ENCODE peak calls at places on chromosomes 16 and 17, in ten cellular contexts. F is stomach, Z is heart left ventricle, B is lower leg skin, J is adrenal gland, E is body of pancreas, I is erythroblast, R is breast epithelium, V is sigmoid colon, Q is transverse colon. H is an unnamed sample.

GRCh38 chr17:63993368-63993990 is 4.7 kb upstream of the PRR29 start:
- DNase-seq in F (no peak), Z (no peak), B (peak), J (no peak), E (no peak), I (no peak), R (no peak), V (peak), Q (no peak), H (no peak)

GRCh38 chr16:56514845-56515244 is 5.0 kb downstream of the BBS2 start:
- DNase-seq in F (no peak), Z (no peak), B (no peak), J (no peak), E (no peak), I (no peak), R (no peak), V (no peak), Q (no peak), H (no peak)

GRCh38 chr16:88965411-88965810 is 11.6 kb downstream of the CBFA2T3 start:
- DNase-seq in F (no peak), Z (no peak), B (no peak), J (no peak), E (no peak), I (no peak), R (no peak), V (no peak), Q (no peak), H (no peak)

GRCh38 chr16:50268352-50268751 is 2.0 kb downstream of the ADCY7 start:
- DNase-seq in F (no peak), Z (no peak), B (no peak), J (no peak), E (no peak), I (peak), R (no peak), V (peak), Q (no peak), H (no peak)

GRCh38 chr17:60645918-60646523 is 31.6 kb upstream of the BCAS3 start:
- DNase-seq in F (no peak), Z (no peak), B (no peak), J (no peak), E (no peak), I (no peak), R (no peak), V (no peak), Q (no peak), H (no peak)

GRCh38 chr17:40303706-40304450 is 5.1 kb upstream of the RARA start:
- DNase-seq in F (no peak), Z (no peak), B (peak), J (no peak), E (no peak), I (no peak), R (no peak), V (peak), Q (peak), H (no peak)

GRCh38 chr16:16018705-16019104 is 69.3 kb downstream of the ABCC1 start:
- DNase-seq in F (no peak), Z (no peak), B (no peak), J (no peak), E (no peak), I (no peak), R (no peak), V (no peak), Q (no peak), H (no peak)

GRCh38 chr17:75844530-75845057 is 390 bp upstream of the UNC13D start:
- DNase-seq in F (peak), Z (no peak), B (no peak), J (peak), E (peak), I (peak), R (peak), V (peak), Q (peak), H (peak)

GRCh38 chr17:50063516-50064252 is 7.8 kb downstream of the ITGA3 start:
- DNase-seq in F (no peak), Z (no peak), B (no peak), J (no peak), E (no peak), I (no peak), R (no peak), V (no peak), Q (no peak), H (no peak)

GRCh38 chr17:71519285-71519684 is 601.5 kb upstream of the SOX9 start:
- DNase-seq in F (no peak), Z (no peak), B (no peak), J (no peak), E (no peak), I (no peak), R (no peak), V (no peak), Q (no peak), H (no peak)

GRCh38 chr17:29526322-29526721 is 40.5 kb downstream of the ABHD15 start:
- DNase-seq in F (no peak), Z (no peak), B (no peak), J (no peak), E (no peak), I (no peak), R (no peak), V (no peak), Q (no peak), H (no peak)

GRCh38 chr17:47686661-47687327 is 7.2 kb upstream of the TBKBP1 start:
- DNase-seq in F (no peak), Z (no peak), B (no peak), J (peak), E (no peak), I (no peak), R (no peak), V (no peak), Q (no peak), H (no peak)
- TF ChIP-seq POLR2A in F (no peak), Z (no peak), B (no peak), J (no peak), E (no peak), I (no peak), R (no peak), V (no peak), Q (no peak), H (no peak)

GRCh38 chr17:57461082-57461481 is 204.8 kb downstream of the MSI2 start:
- DNase-seq in F (no peak), Z (no peak), B (no peak), J (peak), E (no peak), I (no peak), R (no peak), V (no peak), Q (no peak), H (no peak)

GRCh38 chr17:57459286-57459915 is 203.1 kb downstream of the MSI2 start:
- DNase-seq in F (no peak), Z (no peak), B (no peak), J (peak), E (no peak), I (no peak), R (no peak), V (no peak), Q (no peak), H (peak)

GRCh38 chr17:57464191-57464864 is 208.0 kb downstream of the MSI2 start:
- DNase-seq in F (no peak), Z (peak), B (no peak), J (no peak), E (no peak), I (no peak), R (no peak), V (no peak), Q (no peak), H (no peak)

GRCh38 chr17:57463103-57463885 is 207.0 kb downstream of the MSI2 start:
- DNase-seq in F (no peak), Z (no peak), B (no peak), J (no peak), E (no peak), I (no peak), R (no peak), V (no peak), Q (peak), H (peak)

GRCh38 chr17:57462007-57462579 is 205.8 kb downstream of the MSI2 start:
- DNase-seq in F (no peak), Z (no peak), B (no peak), J (no peak), E (no peak), I (no peak), R (no peak), V (no peak), Q (no peak), H (no peak)
- TF ChIP-seq POLR2A in F (no peak), Z (no peak), B (no peak), J (no peak), E (no peak), I (no peak), R (no peak), V (no peak), Q (no peak), H (no peak)

GRCh38 chr16:831571-832443 is 31.3 kb upstream of the GNG13 start:
- DNase-seq in F (no peak), Z (no peak), B (no peak), J (no peak), E (no peak), I (no peak), R (no peak), V (no peak), Q (no peak), H (no peak)
- TF ChIP-seq POLR2A in F (no peak), Z (no peak), B (no peak), J (no peak), E (no peak), I (no peak), R (no peak), V (no peak), Q (no peak), H (no peak)

DNA sequence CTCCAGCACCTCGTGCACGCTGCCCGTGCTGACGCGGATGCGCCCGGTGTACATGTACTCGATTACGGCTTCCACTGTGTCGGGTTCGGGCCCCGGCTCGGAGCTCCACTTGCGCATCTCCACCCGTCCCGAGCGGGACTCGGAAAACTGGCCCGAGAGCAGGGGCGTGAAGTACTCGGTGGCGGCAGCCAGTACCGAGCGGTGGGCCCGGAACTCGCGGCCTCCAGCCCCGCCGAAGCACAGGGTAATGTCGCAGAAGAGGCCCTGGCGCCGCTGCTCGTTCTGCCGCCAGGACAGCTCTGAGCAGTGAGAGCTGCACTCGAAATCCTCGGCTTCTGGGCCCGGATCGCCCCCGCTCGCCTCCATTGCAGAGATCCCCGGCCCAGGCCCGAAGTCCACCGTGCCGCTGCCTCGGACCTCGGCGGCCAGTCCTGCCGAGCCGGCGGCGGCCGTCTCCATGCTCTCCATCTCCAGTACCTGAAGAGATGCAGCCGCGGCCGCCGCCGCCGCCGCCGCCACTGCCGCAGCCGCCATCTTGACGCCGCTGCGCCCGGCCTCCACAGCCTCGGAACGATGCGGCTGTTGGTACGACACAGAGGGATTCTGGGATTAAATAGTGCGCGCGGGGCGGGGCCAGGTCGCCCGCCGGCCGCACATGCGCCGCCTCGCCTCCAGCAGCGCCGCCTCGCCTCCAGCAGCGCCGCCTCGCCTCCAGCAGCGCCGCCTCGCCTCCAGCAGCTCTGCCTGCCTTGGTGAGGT is at the start of gene KLHL11:
- DNase-seq in F (peak), Z (peak), B (peak), J (peak), E (peak), I (peak), R (peak), V (peak), Q (peak), H (peak)
- TF ChIP-seq POLR2A in F (no peak), Z (peak), B (no peak), J (peak), E (peak), I (peak), R (no peak), V (peak), Q (peak), H (peak)

GRCh38 chr16:67846320-67847063 is at the start of gene NUTF2:
- DNase-seq in F (peak), Z (peak), B (peak), J (peak), E (peak), I (peak), R (peak), V (peak), Q (peak), H (peak)
- TF ChIP-seq POLR2A in F (no peak), Z (no peak), B (no peak), J (no peak), E (peak), I (peak), R (peak), V (peak), Q (peak), H (peak)

DNA sequence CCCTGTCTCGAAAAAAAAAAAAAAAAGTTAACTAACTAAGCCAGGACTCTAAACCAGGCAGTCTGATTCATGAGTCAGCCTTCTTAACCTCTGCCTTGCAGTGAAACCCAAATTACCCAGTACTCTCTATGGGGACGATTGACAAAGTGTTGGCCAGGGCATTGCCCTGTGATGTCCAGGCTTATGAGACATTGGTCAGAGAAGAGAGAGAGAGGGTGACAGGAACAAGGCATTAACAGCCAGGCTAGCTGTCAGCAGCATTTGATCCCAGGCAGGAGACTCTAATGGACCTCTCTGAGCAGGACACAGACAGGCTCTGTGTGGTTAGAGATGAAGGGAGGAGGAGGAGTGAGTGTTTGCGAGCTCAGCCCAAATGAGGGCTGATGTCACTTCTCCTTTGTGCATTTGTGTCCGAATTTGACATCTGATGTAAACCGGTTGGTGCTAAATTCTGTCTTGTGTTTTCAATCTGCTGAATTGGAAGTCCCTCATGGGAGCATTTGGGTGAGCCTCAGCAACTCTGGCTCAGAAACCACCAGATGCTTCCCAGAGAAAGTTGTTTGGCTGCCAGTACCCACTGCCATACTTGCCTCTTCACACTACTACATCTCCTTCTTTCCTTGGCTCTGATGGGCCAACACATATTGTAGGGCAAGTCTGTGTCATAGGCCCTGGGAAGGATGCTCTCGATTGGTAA is 4.3 kb upstream of the MYL4 start:
- DNase-seq in F (no peak), Z (peak), B (no peak), J (no peak), E (no peak), I (no peak), R (no peak), V (no peak), Q (no peak), H (no peak)
- TF ChIP-seq POLR2A in F (no peak), Z (no peak), B (no peak), J (no peak), E (no peak), I (no peak), R (no peak), V (no peak), Q (no peak), H (no peak)

DNA sequence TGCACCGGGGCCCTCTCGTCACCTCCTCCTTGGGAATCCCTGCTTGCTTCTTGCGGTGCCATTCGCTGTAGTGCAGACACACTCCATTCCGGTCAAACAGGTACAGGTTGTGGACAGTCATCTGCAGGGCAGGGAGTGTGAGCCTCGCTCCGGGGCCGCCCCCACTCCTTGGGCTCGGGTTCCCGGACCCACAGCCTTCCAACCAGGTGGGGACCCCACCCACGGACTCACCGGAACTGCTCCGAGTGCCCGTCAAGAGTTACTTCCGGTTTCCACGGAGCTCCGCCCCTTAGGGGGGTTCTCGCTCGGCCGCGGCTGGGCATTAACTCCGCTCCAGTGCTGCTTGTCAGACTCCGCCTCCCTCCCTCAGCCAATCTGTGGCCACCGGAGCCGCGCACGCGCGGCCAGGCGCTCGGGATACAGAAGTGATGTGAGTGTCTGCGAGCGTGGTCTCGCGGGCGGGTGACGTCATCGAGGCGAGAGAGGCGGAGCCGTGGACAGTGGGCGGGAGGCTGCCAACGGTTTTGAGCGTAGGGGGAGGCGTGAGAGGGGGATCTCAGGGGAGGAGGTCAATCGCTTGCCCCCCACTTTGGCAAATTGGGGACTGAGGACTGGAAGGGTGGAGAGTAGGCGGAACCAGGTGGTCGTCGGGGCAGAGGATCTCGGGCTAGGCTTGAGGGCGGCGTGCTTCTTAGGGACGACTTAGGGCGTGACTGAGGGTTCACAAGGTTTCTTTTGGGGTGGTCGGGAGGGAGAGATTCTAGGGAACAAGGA is at the start of the genes CNTROB and TRAPPC1:
- DNase-seq in F (peak), Z (peak), B (peak), J (peak), E (peak), I (peak), R (peak), V (peak), Q (peak), H (peak)
- TF ChIP-seq POLR2A in F (no peak), Z (no peak), B (no peak), J (no peak), E (peak), I (peak), R (peak), V (peak), Q (peak), H (peak)

GRCh38 chr16:19524356-19524865 is 669 bp downstream of the CCP110 start:
- DNase-seq in F (no peak), Z (no peak), B (no peak), J (no peak), E (no peak), I (peak), R (no peak), V (peak), Q (no peak), H (no peak)

GRCh38 chr16:19523184-19523558 is 571 bp upstream of the CCP110 start:
- DNase-seq in F (no peak), Z (no peak), B (no peak), J (no peak), E (no peak), I (no peak), R (no peak), V (no peak), Q (no peak), H (no peak)

GRCh38 chr16:19523559-19524355 is at the start of gene CCP110:
- DNase-seq in F (peak), Z (peak), B (peak), J (peak), E (peak), I (peak), R (peak), V (peak), Q (peak), H (peak)

GRCh38 chr16:19527161-19527560 is 3.4 kb downstream of the CCP110 start:
- DNase-seq in F (no peak), Z (no peak), B (no peak), J (no peak), E (no peak), I (no peak), R (no peak), V (no peak), Q (no peak), H (no peak)

GRCh38 chr16:19524866-19525723 is 1.4 kb downstream of the CCP110 start:
- DNase-seq in F (no peak), Z (no peak), B (no peak), J (no peak), E (no peak), I (peak), R (no peak), V (no peak), Q (no peak), H (no peak)
- TF ChIP-seq POLR2A in F (no peak), Z (no peak), B (no peak), J (no peak), E (no peak), I (no peak), R (no peak), V (no peak), Q (no peak), H (no peak)

DNA sequence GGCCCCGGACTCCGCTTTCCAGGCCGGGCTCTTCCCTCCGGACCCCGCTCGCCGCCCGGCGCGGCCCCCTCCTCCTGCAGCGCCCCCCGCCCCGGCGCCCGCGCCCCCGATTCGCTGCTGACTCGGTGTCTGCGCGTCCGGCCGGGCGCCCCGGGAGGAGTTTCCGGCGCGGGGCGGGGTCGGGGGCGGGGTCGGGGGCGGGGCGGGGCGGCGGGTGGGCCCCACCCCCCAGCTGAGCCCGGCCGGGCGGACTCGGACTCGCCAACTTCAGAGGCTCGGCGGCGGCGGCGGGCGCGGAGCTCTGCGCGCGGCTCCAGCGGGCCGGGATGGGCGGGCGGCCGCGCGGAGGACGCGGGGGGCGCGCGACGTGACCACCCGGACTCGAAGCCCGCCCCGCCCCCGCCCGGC is at the start of gene METRNL:
- DNase-seq in F (peak), Z (peak), B (peak), J (peak), E (peak), I (peak), R (peak), V (peak), Q (peak), H (peak)
- TF ChIP-seq POLR2A in F (no peak), Z (no peak), B (no peak), J (peak), E (no peak), I (no peak), R (no peak), V (no peak), Q (no peak), H (peak)

H was measured in H54.